ENCODE peak calls at places on chromosome 3, in nine cellular contexts. P is ovary; C is NCI-H2171 treated with DMSO at 0.1 percent for 48 hours; G is activated naive CD4-positive, alpha-beta T cell treated with anti-CD3 and anti-CD28 coated beads, Interleukin-2, amount 50 U/mL, for 16 hours; O is erythroblast; J is activated T-cell treated with anti-CD3 and anti-CD28 coated beads for 1 hour; T is T-helper 9 cell; M is hippocampal formation; F is NCI-H748 treated with DMSO at 0.1 percent for 48 hours. Y is an unnamed sample.

GRCh38 chr3:149621218-149622005 is 36.4 kb downstream of the WWTR1 start:
- DNase-seq in J (no peak), C (no peak), O (no peak), M (no peak), G (no peak), T (no peak), P (no peak), F (no peak), Y (no peak)

GRCh38 chr3:151579571-151580270 is 118.9 kb upstream of the IGSF10 start:
- DNase-seq in T (no peak), M (no peak), C (no peak), O (no peak), G (no peak), J (no peak), F (no peak), P (peak), Y (no peak)

GRCh38 chr3:147231111-147231510 is 175.2 kb downstream of the ZIC4 start:
- DNase-seq in T (no peak), P (no peak), C (no peak), J (no peak), G (no peak), F (no peak), M (no peak), O (no peak), Y (no peak)

GRCh38 chr3:139364549-139364948 is 20.7 kb downstream of the MRPS22 start:
- DNase-seq in F (no peak), O (peak), J (no peak), T (no peak), G (no peak), C (no peak), M (no peak), P (no peak), Y (no peak)

GRCh38 chr3:62445267-62445666 is 71.9 kb upstream of the FEZF2 start:
- DNase-seq in M (no peak), P (no peak), C (no peak), O (peak), T (no peak), F (no peak), J (no peak), G (no peak), Y (no peak)

GRCh38 chr3:64091501-64091900 is 68.2 kb upstream of the PSMD6 start:
- DNase-seq in M (no peak), T (no peak), C (no peak), P (no peak), G (no peak), O (no peak), J (no peak), F (no peak), Y (no peak)

GRCh38 chr3:47634996-47635395 is 56.3 kb upstream of the CSPG5 start:
- DNase-seq in G (no peak), F (no peak), M (peak), J (no peak), C (no peak), O (no peak), T (no peak), P (no peak), Y (no peak)

GRCh38 chr3:69144631-69145244 is 22.3 kb upstream of the LMOD3 start:
- DNase-seq in M (no peak), O (peak), F (peak), T (no peak), J (no peak), G (no peak), P (no peak), C (peak), Y (no peak)

GRCh38 chr3:169765281-169765624 is 393 bp upstream of the TERC start:
- DNase-seq in F (no peak), O (no peak), J (no peak), M (no peak), G (no peak), C (no peak), T (no peak), P (no peak), Y (no peak)

GRCh38 chr3:12890610-12891390 is 49.4 kb upstream of the RPL32 start:
- DNase-seq in G (no peak), M (no peak), F (no peak), J (no peak), C (no peak), O (no peak), T (no peak), P (no peak), Y (no peak)

GRCh38 chr3:33954956-33955355 is 156.5 kb downstream of the PDCD6IP start:
- DNase-seq in O (peak), C (no peak), J (no peak), G (no peak), F (no peak), M (no peak), T (no peak), P (no peak), Y (no peak)

GRCh38 chr3:129657261-129658046 is 51.0 kb upstream of the PLXND1 start:
- DNase-seq in J (no peak), F (no peak), G (no peak), T (no peak), P (no peak), C (no peak), O (peak), M (no peak), Y (no peak)

GRCh38 chr3:46861293-46861995 is 1.8 kb downstream of the MYL3 start:
- DNase-seq in P (peak), O (no peak), G (peak), J (no peak), T (no peak), F (no peak), C (no peak), M (no peak), Y (no peak)

GRCh38 chr3:32048487-32049174 is 57.8 kb upstream of the GPD1L start:
- DNase-seq in J (no peak), C (no peak), P (no peak), G (no peak), O (no peak), T (no peak), M (no peak), F (no peak), Y (no peak)

GRCh38 chr3:65924762-65925161 is 114.0 kb downstream of the MAGI1 start:
- DNase-seq in C (no peak), M (no peak), J (no peak), F (no peak), G (no peak), P (no peak), T (no peak), O (no peak), Y (no peak)

GRCh38 chr3:48811524-48811923 is 36.1 kb downstream of the PRKAR2A start:
- DNase-seq in T (no peak), P (no peak), M (no peak), G (no peak), O (no peak), C (no peak), F (no peak), J (no peak), Y (no peak)

GRCh38 chr3:15428539-15428938 is 1.1 kb downstream of the EAF1 start:
- DNase-seq in C (no peak), F (no peak), O (peak), G (peak), P (no peak), J (no peak), T (no peak), M (no peak), Y (no peak)

GRCh38 chr3:43728947-43729346 is 38.2 kb downstream of the ABHD5 start:
- DNase-seq in T (no peak), G (no peak), F (no peak), O (no peak), C (no peak), P (no peak), J (no peak), M (no peak), Y (no peak)

GRCh38 chr3:95655363-95655986 is 1158.9 kb upstream of the EPHA6 start:
- DNase-seq in O (no peak), P (no peak), T (no peak), F (no peak), G (no peak), M (no peak), J (no peak), C (no peak), Y (no peak)

GRCh38 chr3:7504886-7505775 is 644.2 kb downstream of the GRM7 start:
- DNase-seq in J (no peak), O (peak), F (no peak), T (no peak), C (no peak), P (no peak), M (no peak), G (no peak), Y (no peak)

GRCh38 chr3:30418443-30418842 is 188.0 kb upstream of the TGFBR2 start:
- DNase-seq in T (no peak), G (no peak), O (no peak), J (no peak), F (no peak), M (no peak), P (no peak), C (no peak), Y (no peak)

GRCh38 chr3:172543419-172543818 is 20.2 kb upstream of the TNFSF10 start:
- DNase-seq in T (no peak), O (no peak), F (no peak), J (no peak), M (no peak), P (no peak), C (no peak), G (no peak), Y (no peak)

GRCh38 chr3:117885046-117885445 is 1149.6 kb downstream of the IGSF11 start:
- DNase-seq in C (no peak), P (no peak), J (no peak), F (peak), T (no peak), O (no peak), M (no peak), G (no peak), Y (no peak)

GRCh38 chr3:197498499-197499241 is 57.1 kb downstream of the BDH1 start:
- DNase-seq in G (no peak), M (no peak), C (no peak), O (no peak), P (no peak), F (no peak), J (no peak), T (no peak), Y (no peak)

GRCh38 chr3:120094776-120095225 is 554 bp upstream of the GSK3B start:
- DNase-seq in T (peak), O (peak), F (peak), P (peak), M (peak), G (peak), J (no peak), C (peak), Y (peak)